ENCODE peak calls at places on chromosomes 13 and 19, in five cellular contexts. O, S, Z, T and E are unnamed samples.

GRCh38 chr13:38417727-38418126 is 68.1 kb downstream of the UFM1 start:
- DNase-seq in O (no peak), S (no peak), Z (peak), T (no peak), E (peak)

GRCh38 chr19:41411682-41412265 is 14.2 kb downstream of the BCKDHA start:
- DNase-seq in O (no peak), S (no peak), Z (no peak), T (no peak), E (no peak)

GRCh38 chr13:41222259-41222852 is 28.0 kb upstream of the KBTBD7 start:
- DNase-seq in O (peak), S (no peak), Z (peak), T (peak), E (peak)

GRCh38 chr13:111508902-111509509 is 188.6 kb downstream of the TEX29 start:
- DNase-seq in O (no peak), S (no peak), Z (no peak), T (no peak), E (no peak)

GRCh38 chr13:36414461-36414860 is 17.8 kb upstream of the CCNA1 start:
- DNase-seq in O (no peak), S (no peak), Z (no peak), T (no peak), E (no peak)

GRCh38 chr13:23378009-23378632 is 55.4 kb downstream of the SACS start:
- DNase-seq in O (no peak), S (no peak), Z (no peak), T (peak), E (no peak)

GRCh38 chr19:13621413-13621812 is 115.1 kb upstream of the CACNA1A start:
- DNase-seq in O (peak), S (peak), Z (no peak), T (no peak), E (peak)

GRCh38 chr13:110953416-110953815 is 38.5 kb upstream of the ANKRD10 start:
- DNase-seq in O (no peak), S (no peak), Z (no peak), T (no peak), E (no peak)

GRCh38 chr13:69423844-69424243 is 683.8 kb upstream of the ATXN8OS start:
- DNase-seq in O (no peak), S (no peak), Z (no peak), T (no peak), E (no peak)

GRCh38 chr19:48539503-48540096 is 12.4 kb upstream of the SULT2B1 start:
- DNase-seq in O (no peak), S (no peak), Z (no peak), T (no peak), E (no peak)

GRCh38 chr13:36907801-36908200 is 12.2 kb downstream of the SMAD9 start:
- DNase-seq in O (no peak), S (no peak), Z (no peak), T (no peak), E (no peak)

GRCh38 chr13:83681547-83681946 is 200.7 kb downstream of the SLITRK1 start:
- DNase-seq in O (no peak), S (no peak), Z (no peak), T (no peak), E (no peak)

GRCh38 chr13:24146961-24147569 is 13.5 kb upstream of the SPATA13 start:
- DNase-seq in O (no peak), S (no peak), Z (no peak), T (no peak), E (no peak)

GRCh38 chr19:35162471-35163326 is 8.2 kb downstream of the FXYD5 start:
- DNase-seq in O (peak), S (no peak), Z (no peak), T (no peak), E (no peak)

GRCh38 chr13:26529441-26529840 is 28.0 kb upstream of the WASF3 start:
- DNase-seq in O (no peak), S (peak), Z (peak), T (no peak), E (peak)

GRCh38 chr13:49098198-49098597 is 121.9 kb upstream of the MLNR start:
- DNase-seq in O (peak), S (no peak), Z (no peak), T (no peak), E (no peak)

GRCh38 chr19:48468806-48469055 is 438 bp upstream of the CYTH2 start:
- DNase-seq in O (no peak), S (no peak), Z (no peak), T (no peak), E (no peak)

GRCh38 chr19:42540071-42540553 is 11.8 kb upstream of the CEACAM1 start:
- DNase-seq in O (no peak), S (no peak), Z (no peak), T (no peak), E (no peak)

GRCh38 chr13:48391257-48391656 is 21.7 kb downstream of the LPAR6 start:
- DNase-seq in O (no peak), S (no peak), Z (no peak), T (no peak), E (no peak)

GRCh38 chr13:109383683-109384082 is 402.7 kb downstream of the IRS2 start:
- DNase-seq in O (no peak), S (no peak), Z (no peak), T (no peak), E (no peak)

GRCh38 chr13:62193919-62194318 is 778.3 kb upstream of the PCDH20 start:
- DNase-seq in O (no peak), S (no peak), Z (no peak), T (no peak), E (no peak)

GRCh38 chr19:54572696-54573311 is 786 bp upstream of the LILRA2 start:
- DNase-seq in O (no peak), S (no peak), Z (no peak), T (no peak), E (peak)

GRCh38 chr19:36054733-36055686 is at the start of gene WDR62:
- DNase-seq in O (peak), S (no peak), Z (peak), T (peak), E (peak)

GRCh38 chr13:104491951-104492350 is 1425.7 kb upstream of the SLC10A2 start:
- DNase-seq in O (no peak), S (no peak), Z (no peak), T (no peak), E (no peak)

GRCh38 chr13:48896312-48896711 is 79.4 kb upstream of the FNDC3A start:
- DNase-seq in O (no peak), S (no peak), Z (no peak), T (no peak), E (no peak)

GRCh38 chr13:102970542-102970941 is 95.7 kb downstream of the SLC10A2 start:
- DNase-seq in O (no peak), S (no peak), Z (no peak), T (peak), E (no peak)

GRCh38 chr13:35927554-35927953 is 203.6 kb downstream of the DCLK1 start:
- DNase-seq in O (no peak), S (no peak), Z (no peak), T (no peak), E (no peak)

GRCh38 chr19:19551862-19552192 is 13.8 kb downstream of the CILP2 start:
- DNase-seq in O (no peak), S (no peak), Z (no peak), T (no peak), E (no peak)

GRCh38 chr19:35546532-35546931 is 1.1 kb downstream of the TMEM147 start:
- DNase-seq in O (no peak), S (no peak), Z (no peak), T (no peak), E (no peak)

GRCh38 chr19:46946090-46946489 is 73.5 kb upstream of the NPAS1 start:
- DNase-seq in O (no peak), S (no peak), Z (no peak), T (no peak), E (no peak)

GRCh38 chr19:4583961-4584669 is 24.6 kb upstream of the SEMA6B start:
- DNase-seq in O (no peak), S (no peak), Z (peak), T (no peak), E (peak)

DNA sequence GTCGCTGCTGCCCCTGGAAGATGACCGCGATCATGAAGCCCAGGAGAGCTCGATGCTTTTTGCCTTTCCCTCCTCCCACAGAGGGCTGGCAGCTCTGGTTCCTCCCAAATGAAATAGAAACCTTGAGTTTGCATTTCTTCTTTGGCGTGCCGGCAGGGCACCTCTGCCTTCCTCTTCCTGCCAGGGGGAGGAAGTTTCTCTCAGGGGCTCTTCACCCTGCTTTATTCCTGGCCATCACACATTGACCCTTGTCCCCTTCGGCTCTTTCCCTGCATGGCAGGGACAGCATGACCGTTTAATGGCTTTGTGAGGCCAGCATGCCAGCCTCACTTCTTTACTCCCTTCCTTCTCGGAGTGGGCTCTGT is 47.9 kb downstream of the ACTN4 start:
- DNase-seq in O (no peak), S (no peak), Z (no peak), T (no peak), E (no peak)
- TF ChIP-seq ATF3 in O (no peak), S (no peak), Z (no peak), T (no peak), E (no peak)

GRCh38 chr13:99995503-99996176 is 14.1 kb downstream of the ZIC2 start:
- DNase-seq in O (no peak), S (no peak), Z (no peak), T (no peak), E (no peak)
- TF ChIP-seq SRF in O (no peak), S (no peak), Z (no peak), T (no peak), E (no peak)

GRCh38 chr19:918152-918437 is 962 bp downstream of the KISS1R start:
- DNase-seq in O (no peak), S (no peak), Z (no peak), T (no peak), E (no peak)

GRCh38 chr19:920051-920857 is 3.1 kb downstream of the KISS1R start:
- DNase-seq in O (no peak), S (no peak), Z (no peak), T (no peak), E (no peak)

GRCh38 chr19:917323-918151 is at the start of gene KISS1R:
- DNase-seq in O (no peak), S (no peak), Z (peak), T (no peak), E (peak)

GRCh38 chr19:919157-920050 is 2.3 kb downstream of the KISS1R start:
- DNase-seq in O (no peak), S (no peak), Z (no peak), T (no peak), E (no peak)

DNA sequence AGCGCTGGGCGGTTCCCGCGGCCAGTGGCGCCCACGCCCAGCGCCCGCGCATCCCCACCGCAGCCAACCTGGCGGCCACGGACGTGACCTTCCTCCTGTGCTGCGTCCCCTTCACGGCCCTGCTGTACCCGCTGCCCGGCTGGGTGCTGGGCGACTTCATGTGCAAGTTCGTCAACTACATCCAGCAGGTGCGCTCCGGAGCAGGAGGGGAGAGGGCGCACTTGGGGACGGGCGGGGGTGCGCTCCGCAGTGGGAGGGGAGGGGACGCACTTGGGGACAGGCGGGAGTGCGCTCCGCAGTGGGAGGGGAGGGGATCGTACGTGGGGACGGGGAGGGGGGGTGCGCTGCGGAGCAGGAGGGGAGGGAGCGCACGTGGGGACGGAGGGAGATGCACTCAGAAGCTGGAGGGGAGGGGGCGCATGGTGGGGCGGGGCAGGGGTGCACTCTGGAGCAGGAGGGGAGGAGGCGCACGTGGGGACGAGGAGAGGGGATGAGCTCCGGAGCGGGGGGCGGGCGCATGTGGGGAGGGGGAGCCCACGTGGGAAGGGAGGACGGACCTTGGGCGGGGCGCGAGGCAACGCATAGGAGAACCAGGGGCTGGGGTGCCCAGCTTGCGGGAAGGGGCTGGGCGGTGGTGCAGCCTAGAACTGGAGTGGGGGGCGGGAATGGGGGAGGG is 1.5 kb downstream of the KISS1R start:
- DNase-seq in O (no peak), S (no peak), Z (no peak), T (no peak), E (no peak)
- TF ChIP-seq ATF3 in O (no peak), S (no peak), Z (no peak), T (no peak), E (no peak)

DNA sequence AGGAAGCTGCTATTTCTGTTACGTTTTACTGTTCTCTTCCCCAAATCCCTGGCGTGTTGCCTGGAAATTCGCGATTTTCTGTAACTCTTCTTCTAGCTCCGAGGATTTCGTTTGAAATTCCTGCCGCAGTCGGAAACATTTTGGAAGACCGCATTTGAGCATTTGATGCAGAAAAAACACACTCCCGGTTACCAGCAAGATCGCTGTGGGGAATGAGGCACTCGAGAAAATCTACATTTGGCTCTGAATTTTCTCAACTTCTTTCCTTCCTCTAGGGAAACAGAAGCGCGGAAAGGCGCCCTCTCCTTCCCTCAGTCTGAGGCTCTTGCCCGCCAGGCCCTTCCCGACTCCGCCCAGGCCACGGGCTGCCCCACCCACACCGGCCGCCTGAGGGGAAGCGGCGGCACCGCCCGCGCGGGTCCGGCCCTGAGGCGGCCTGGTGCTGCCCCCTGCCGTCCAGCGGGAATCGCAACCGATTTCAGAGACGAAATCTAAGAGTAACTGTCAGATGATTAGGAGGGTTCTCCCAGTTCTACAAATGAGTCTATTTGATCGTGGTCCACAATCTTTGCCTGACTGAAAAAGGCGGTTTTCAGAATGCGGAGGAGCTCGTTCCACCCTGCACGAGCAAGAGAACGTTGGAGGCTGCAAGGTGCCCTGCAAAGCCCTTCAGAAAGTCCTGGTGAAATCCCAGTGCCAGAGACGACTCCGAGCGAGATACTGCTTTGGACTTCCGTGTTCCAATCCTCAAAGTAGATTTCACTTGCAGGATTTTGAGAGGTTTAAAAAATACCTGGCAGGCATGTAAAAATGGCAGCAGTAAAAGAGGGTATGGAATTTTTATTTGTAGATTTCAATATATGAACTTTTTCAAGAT is 18.4 kb upstream of the TUBGCP3 start:
- DNase-seq in O (peak), S (peak), Z (peak), T (no peak), E (peak)
- TF ChIP-seq SRF in O (no peak), S (no peak), Z (no peak), T (no peak), E (no peak)

GRCh38 chr19:45881082-45881908 is 4.6 kb downstream of the IRF2BP1 start:
- DNase-seq in O (no peak), S (no peak), Z (no peak), T (no peak), E (no peak)

GRCh38 chr19:45883881-45884681 is 1.9 kb downstream of the IRF2BP1 start:
- DNase-seq in O (no peak), S (no peak), Z (no peak), T (no peak), E (no peak)

GRCh38 chr19:45883586-45883880 is 2.4 kb downstream of the IRF2BP1 start:
- DNase-seq in O (no peak), S (no peak), Z (no peak), T (no peak), E (no peak)

GRCh38 chr19:45881909-45882528 is 3.9 kb downstream of the IRF2BP1 start:
- DNase-seq in O (no peak), S (no peak), Z (peak), T (no peak), E (peak)

DNA sequence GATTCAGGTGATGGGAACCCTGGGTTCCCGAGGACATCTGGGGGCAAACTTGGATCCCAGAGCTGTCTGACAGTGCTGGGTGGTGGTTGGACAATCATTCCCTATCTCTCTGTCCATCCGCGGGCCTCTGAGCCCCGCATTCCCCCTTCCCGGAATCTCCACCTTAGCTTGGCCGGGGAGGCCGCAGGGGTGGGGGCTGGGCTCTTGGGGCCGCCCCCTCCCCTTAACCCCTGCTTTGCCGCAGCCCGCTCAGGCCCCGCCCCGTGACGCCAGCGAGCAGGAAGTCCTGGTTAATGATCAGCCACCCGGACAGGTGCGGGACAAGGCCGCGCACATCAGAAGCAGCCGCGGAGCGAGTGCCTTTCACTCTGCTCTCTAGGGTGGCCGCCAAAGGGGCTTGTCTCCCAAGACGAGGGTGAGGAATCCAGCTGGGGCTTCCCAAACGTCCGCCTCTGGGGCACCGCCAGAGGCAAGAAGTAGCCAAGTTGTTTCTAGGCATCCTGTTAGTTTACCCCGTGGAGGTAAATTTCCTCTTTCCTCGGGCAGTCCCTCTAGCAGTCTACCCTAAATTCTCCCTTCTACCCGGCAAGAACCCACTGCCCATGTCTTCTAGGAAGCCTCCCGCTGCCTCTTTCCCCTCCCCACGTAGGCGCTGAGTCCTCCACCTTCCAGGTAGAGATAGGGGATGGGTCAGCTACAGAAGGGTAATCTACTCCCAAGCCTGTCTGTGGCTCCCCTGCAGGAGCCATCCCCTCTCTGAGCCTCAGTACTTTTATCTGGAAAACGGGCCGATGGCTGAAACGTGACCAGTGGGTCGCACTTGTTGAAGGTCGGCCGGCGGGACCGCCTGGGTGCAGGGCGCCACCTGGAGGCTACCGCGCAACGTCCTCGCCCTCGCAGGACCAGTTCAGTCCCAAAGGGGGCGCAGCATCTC is 3.0 kb downstream of the IRF2BP1 start:
- DNase-seq in O (peak), S (no peak), Z (peak), T (peak), E (peak)
- TF ChIP-seq ATF3 in O (no peak), S (peak), Z (peak), T (peak), E (peak)

DNA sequence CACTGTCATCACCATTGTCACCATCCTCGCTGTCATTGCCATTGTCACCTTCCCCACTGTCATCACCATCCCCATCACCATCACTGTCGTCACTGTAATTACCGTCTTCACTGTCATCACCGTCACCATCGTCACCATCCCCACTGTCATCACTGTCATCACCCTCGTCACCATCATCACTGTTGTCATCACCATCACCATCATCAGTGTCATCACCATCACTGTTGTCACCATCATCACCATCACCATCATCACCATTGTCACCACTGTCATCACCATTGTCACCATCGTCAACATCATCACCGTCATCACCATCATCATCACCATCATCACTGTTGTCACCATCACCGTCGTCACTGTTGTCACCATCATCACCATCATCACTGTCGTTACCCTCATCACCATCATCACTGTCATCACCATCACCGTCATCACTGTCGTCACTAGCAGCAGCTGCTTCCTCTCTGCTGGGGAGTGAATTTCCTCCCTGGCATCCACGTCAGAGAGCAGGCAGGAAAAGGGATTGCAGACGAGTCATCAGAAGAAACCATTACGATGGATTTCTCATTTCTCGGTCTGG is 27.3 kb downstream of the TMEM255B start:
- DNase-seq in O (no peak), S (no peak), Z (no peak), T (no peak), E (no peak)
- TF ChIP-seq SRF in O (no peak), S (no peak), Z (no peak), T (no peak), E (no peak)